ENCODE peak calls at places on chromosomes 2 and 18, in five cellular contexts. One of them, this sample, is unnamed.

GRCh38 chr2:240230424-240230945 is 90.0 kb upstream of the OTOS start:
- DNase-seq in adrenal gland: no peak
- DNase-seq in MM.1S: no peak
- DNase-seq in left lung: no peak
- DNase-seq in AG04450: no peak
- DNase-seq in this sample: no peak

GRCh38 chr2:30709516-30709915 is 97.7 kb downstream of the CAPN13 start:
- DNase-seq in adrenal gland: no peak
- DNase-seq in MM.1S: no peak
- DNase-seq in left lung: no peak
- DNase-seq in AG04450: no peak
- DNase-seq in this sample: no peak

GRCh38 chr2:215619022-215619958 is 183.4 kb upstream of the FN1 start:
- DNase-seq in adrenal gland: peak
- DNase-seq in MM.1S: no peak
- DNase-seq in left lung: no peak
- DNase-seq in AG04450: no peak
- DNase-seq in this sample: peak

GRCh38 chr2:189592353-189592984 is 11.9 kb upstream of the SLC40A1 start:
- DNase-seq in adrenal gland: no peak
- DNase-seq in MM.1S: no peak
- DNase-seq in left lung: no peak
- DNase-seq in AG04450: no peak
- DNase-seq in this sample: no peak

GRCh38 chr2:125837108-125837507 is 818.9 kb upstream of the GYPC start:
- DNase-seq in adrenal gland: no peak
- DNase-seq in MM.1S: no peak
- DNase-seq in left lung: no peak
- DNase-seq in AG04450: no peak
- DNase-seq in this sample: no peak

GRCh38 chr2:28326873-28327495 is 65.7 kb upstream of the FOSL2 start:
- DNase-seq in adrenal gland: no peak
- DNase-seq in MM.1S: no peak
- DNase-seq in left lung: no peak
- DNase-seq in AG04450: no peak
- DNase-seq in this sample: no peak

GRCh38 chr2:173692068-173692467 is 273.1 kb downstream of the SP3 start:
- DNase-seq in adrenal gland: no peak
- DNase-seq in MM.1S: no peak
- DNase-seq in left lung: no peak
- DNase-seq in AG04450: no peak
- DNase-seq in this sample: no peak

GRCh38 chr2:151878655-151879563 is 50.7 kb upstream of the ARL5A start:
- DNase-seq in adrenal gland: peak
- DNase-seq in MM.1S: peak
- DNase-seq in left lung: no peak
- DNase-seq in AG04450: no peak
- DNase-seq in this sample: no peak

GRCh38 chr2:233369897-233370758 is 15.8 kb downstream of the DGKD start:
- DNase-seq in adrenal gland: no peak
- DNase-seq in MM.1S: no peak
- DNase-seq in left lung: no peak
- DNase-seq in AG04450: no peak
- DNase-seq in this sample: no peak

GRCh38 chr2:233814063-233814435 is 35.9 kb downstream of the MROH2A start:
- DNase-seq in adrenal gland: no peak
- DNase-seq in MM.1S: no peak
- DNase-seq in left lung: no peak
- DNase-seq in AG04450: no peak
- DNase-seq in this sample: no peak

GRCh38 chr2:69685321-69686048 is 41.9 kb upstream of the AAK1 start:
- DNase-seq in adrenal gland: no peak
- DNase-seq in MM.1S: no peak
- DNase-seq in left lung: no peak
- DNase-seq in AG04450: no peak
- DNase-seq in this sample: peak

GRCh38 chr18:80159713-80160636 is 50.9 kb downstream of the ADNP2 start:
- DNase-seq in adrenal gland: peak
- DNase-seq in MM.1S: no peak
- DNase-seq in left lung: no peak
- DNase-seq in AG04450: no peak
- DNase-seq in this sample: peak

GRCh38 chr2:67997528-67998267 is 65.1 kb downstream of the C1D start:
- DNase-seq in adrenal gland: no peak
- DNase-seq in MM.1S: no peak
- DNase-seq in left lung: no peak
- DNase-seq in AG04450: peak
- DNase-seq in this sample: no peak

GRCh38 chr18:48040457-48041110 is 110.1 kb upstream of the SMAD2 start:
- DNase-seq in adrenal gland: no peak
- DNase-seq in MM.1S: no peak
- DNase-seq in left lung: no peak
- DNase-seq in AG04450: no peak
- DNase-seq in this sample: no peak

GRCh38 chr18:77359561-77360314 is 110.1 kb downstream of the GALR1 start:
- DNase-seq in adrenal gland: no peak
- DNase-seq in MM.1S: no peak
- DNase-seq in left lung: no peak
- DNase-seq in AG04450: no peak
- DNase-seq in this sample: no peak

GRCh38 chr2:151733781-151734672 is at the start of gene NEB:
- DNase-seq in adrenal gland: no peak
- DNase-seq in MM.1S: no peak
- DNase-seq in left lung: no peak
- DNase-seq in AG04450: no peak
- DNase-seq in this sample: no peak

GRCh38 chr2:174024524-174025270 is 59.5 kb upstream of the SP3 start:
- DNase-seq in adrenal gland: peak
- DNase-seq in MM.1S: no peak
- DNase-seq in left lung: peak
- DNase-seq in AG04450: no peak
- DNase-seq in this sample: no peak

GRCh38 chr2:176544579-176545365 is 275.5 kb downstream of the MTX2 start:
- DNase-seq in adrenal gland: no peak
- DNase-seq in MM.1S: no peak
- DNase-seq in left lung: no peak
- DNase-seq in AG04450: no peak
- DNase-seq in this sample: no peak

GRCh38 chr2:116057538-116057937 is 1615.1 kb downstream of the DPP10 start:
- DNase-seq in adrenal gland: peak
- DNase-seq in MM.1S: no peak
- DNase-seq in left lung: no peak
- DNase-seq in AG04450: no peak
- DNase-seq in this sample: no peak

GRCh38 chr18:76615065-76615733 is 120.2 kb upstream of the ZNF516 start:
- DNase-seq in adrenal gland: no peak
- DNase-seq in MM.1S: no peak
- DNase-seq in left lung: no peak
- DNase-seq in AG04450: no peak
- DNase-seq in this sample: no peak

GRCh38 chr2:216683846-216684245 is 11.5 kb downstream of the IGFBP5 start:
- DNase-seq in adrenal gland: peak
- DNase-seq in MM.1S: no peak
- DNase-seq in left lung: no peak
- DNase-seq in AG04450: peak
- DNase-seq in this sample: no peak

GRCh38 chr2:74379851-74380789 is at the start of gene DCTN1:
- DNase-seq in adrenal gland: peak
- DNase-seq in MM.1S: no peak
- DNase-seq in left lung: peak
- DNase-seq in AG04450: peak
- DNase-seq in this sample: peak

GRCh38 chr2:195319548-195320415 is 337.2 kb upstream of the SLC39A10 start:
- DNase-seq in adrenal gland: no peak
- DNase-seq in MM.1S: no peak
- DNase-seq in left lung: no peak
- DNase-seq in AG04450: no peak
- DNase-seq in this sample: no peak

GRCh38 chr2:239950144-239950920 is 74.8 kb downstream of the NDUFA10 start:
- DNase-seq in adrenal gland: no peak
- DNase-seq in MM.1S: no peak
- DNase-seq in left lung: no peak
- DNase-seq in AG04450: no peak
- DNase-seq in this sample: no peak

GRCh38 chr2:207048421-207048820 is 109.1 kb downstream of the CPO start:
- DNase-seq in adrenal gland: no peak
- DNase-seq in MM.1S: no peak
- DNase-seq in left lung: no peak
- DNase-seq in AG04450: no peak
- DNase-seq in this sample: no peak

GRCh38 chr18:36181386-36181785 is 5.9 kb upstream of the MOCOS start:
- DNase-seq in adrenal gland: no peak
- DNase-seq in MM.1S: no peak
- DNase-seq in left lung: no peak
- DNase-seq in AG04450: no peak
- DNase-seq in this sample: no peak

GRCh38 chr18:43780782-43781340 is 503.6 kb upstream of the SYT4 start:
- DNase-seq in adrenal gland: no peak
- DNase-seq in MM.1S: no peak
- DNase-seq in left lung: no peak
- DNase-seq in AG04450: no peak
- DNase-seq in this sample: no peak

GRCh38 chr2:36562973-36563532 is 34.9 kb downstream of the FEZ2 start:
- DNase-seq in adrenal gland: peak
- DNase-seq in MM.1S: peak
- DNase-seq in left lung: no peak
- DNase-seq in AG04450: no peak
- DNase-seq in this sample: no peak

GRCh38 chr2:71235930-71236587 is 9.2 kb upstream of the PAIP2B start:
- DNase-seq in adrenal gland: no peak
- DNase-seq in MM.1S: no peak
- DNase-seq in left lung: no peak
- DNase-seq in AG04450: no peak
- DNase-seq in this sample: no peak

GRCh38 chr2:241007880-241008710 is 9.7 kb downstream of the SNED1 start:
- DNase-seq in adrenal gland: peak
- DNase-seq in MM.1S: no peak
- DNase-seq in left lung: no peak
- DNase-seq in AG04450: no peak
- DNase-seq in this sample: no peak

GRCh38 chr18:54130631-54131030 is 93.8 kb downstream of the MBD2 start:
- DNase-seq in adrenal gland: no peak
- DNase-seq in MM.1S: no peak
- DNase-seq in left lung: no peak
- DNase-seq in AG04450: no peak
- DNase-seq in this sample: no peak

GRCh38 chr2:53545159-53546055 is 222.2 kb upstream of the CHAC2 start:
- DNase-seq in adrenal gland: no peak
- DNase-seq in MM.1S: no peak
- DNase-seq in left lung: no peak
- DNase-seq in AG04450: no peak
- DNase-seq in this sample: no peak

GRCh38 chr2:199278099-199278498 is 179.6 kb downstream of the SATB2 start:
- DNase-seq in adrenal gland: no peak
- DNase-seq in MM.1S: no peak
- DNase-seq in left lung: no peak
- DNase-seq in AG04450: no peak
- DNase-seq in this sample: no peak

GRCh38 chr2:57516740-57517340 is 529.8 kb upstream of the VRK2 start:
- DNase-seq in adrenal gland: no peak
- DNase-seq in MM.1S: peak
- DNase-seq in left lung: no peak
- DNase-seq in AG04450: peak
- DNase-seq in this sample: peak

GRCh38 chr2:29401994-29402393 is 286.8 kb downstream of the CLIP4 start:
- DNase-seq in adrenal gland: no peak
- DNase-seq in MM.1S: no peak
- DNase-seq in left lung: no peak
- DNase-seq in AG04450: no peak
- DNase-seq in this sample: no peak

GRCh38 chr18:8798996-8799395 is 93.6 kb downstream of the MTCL1 start:
- DNase-seq in adrenal gland: no peak
- DNase-seq in MM.1S: no peak
- DNase-seq in left lung: no peak
- DNase-seq in AG04450: no peak
- DNase-seq in this sample: no peak

GRCh38 chr2:113079123-113079522 is 11.4 kb downstream of the IL1F10 start:
- DNase-seq in adrenal gland: no peak
- DNase-seq in MM.1S: no peak
- DNase-seq in left lung: no peak
- DNase-seq in AG04450: no peak
- DNase-seq in this sample: no peak

GRCh38 chr2:158745866-158746382 is 49.2 kb upstream of the DAPL1 start:
- DNase-seq in adrenal gland: no peak
- DNase-seq in MM.1S: no peak
- DNase-seq in left lung: no peak
- DNase-seq in AG04450: no peak
- DNase-seq in this sample: no peak
- TF ChIP-seq CTCF in adrenal gland: no peak
- TF ChIP-seq CTCF in MM.1S: no peak
- TF ChIP-seq CTCF in left lung: no peak
- TF ChIP-seq CTCF in AG04450: no peak
- TF ChIP-seq CTCF in this sample: no peak

DNA sequence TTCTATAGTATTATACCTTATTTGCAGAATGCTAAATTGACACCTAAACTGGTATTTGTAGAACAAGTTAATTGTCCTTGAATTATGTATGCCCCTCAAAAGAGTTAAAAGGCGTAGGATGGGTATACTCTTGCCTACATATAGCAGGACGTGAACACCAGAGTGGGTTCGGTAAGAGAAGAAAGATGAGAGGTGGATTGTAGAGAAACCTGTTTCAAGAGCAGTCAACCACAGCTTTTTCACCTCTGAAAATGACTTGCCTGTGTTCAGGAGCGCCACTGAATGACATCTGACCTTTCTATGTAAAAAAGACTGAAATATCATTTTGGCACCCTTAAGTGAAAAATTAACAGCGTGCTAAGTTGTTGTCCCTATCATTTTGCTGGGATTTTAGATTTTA is 4.2 kb upstream of the RTN4 start:
- DNase-seq in adrenal gland: no peak
- DNase-seq in MM.1S: peak
- DNase-seq in left lung: no peak
- DNase-seq in AG04450: no peak
- DNase-seq in this sample: peak
- H3K4me3 ChIP-seq in adrenal gland: no peak
- H3K4me3 ChIP-seq in MM.1S: peak
- H3K4me3 ChIP-seq in left lung: no peak
- H3K4me3 ChIP-seq in AG04450: no peak
- H3K4me3 ChIP-seq in this sample: peak

GRCh38 chr2:8644605-8645175 is 37.2 kb upstream of the ID2 start:
- DNase-seq in adrenal gland: peak
- DNase-seq in MM.1S: no peak
- DNase-seq in left lung: peak
- DNase-seq in AG04450: no peak
- DNase-seq in this sample: no peak
- TF ChIP-seq CTCF in adrenal gland: peak
- TF ChIP-seq CTCF in MM.1S: no peak
- TF ChIP-seq CTCF in left lung: peak
- TF ChIP-seq CTCF in AG04450: no peak
- TF ChIP-seq CTCF in this sample: peak

DNA sequence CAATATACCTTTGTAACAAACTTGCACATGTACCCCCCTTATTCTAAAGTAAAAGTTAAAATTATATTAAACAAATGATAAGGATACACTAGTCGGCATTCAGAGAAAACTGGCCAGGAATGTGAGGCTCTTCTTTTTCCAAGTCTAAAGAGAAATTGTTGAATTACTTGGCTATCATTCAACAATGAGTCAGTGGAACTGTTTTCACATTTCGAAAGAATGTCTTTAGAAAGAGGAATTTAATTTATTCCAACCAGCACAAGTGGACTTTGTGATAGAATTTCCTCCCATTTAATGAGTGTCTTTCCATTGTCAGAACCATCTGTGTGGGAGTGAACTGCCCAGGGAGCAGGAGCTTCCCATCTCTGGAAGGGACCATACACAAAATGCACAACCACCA is 792.2 kb downstream of the EPHA4 start:
- DNase-seq in adrenal gland: peak
- DNase-seq in MM.1S: no peak
- DNase-seq in left lung: no peak
- DNase-seq in AG04450: peak
- DNase-seq in this sample: no peak
- H3K4me3 ChIP-seq in adrenal gland: no peak
- H3K4me3 ChIP-seq in MM.1S: no peak
- H3K4me3 ChIP-seq in left lung: no peak
- H3K4me3 ChIP-seq in AG04450: no peak
- H3K4me3 ChIP-seq in this sample: no peak